ENCODE peak calls at places on chromosomes 6 and 20, in six cellular contexts. C is heart right ventricle, A is HepG2, Q is endodermal cell, D is stomach, I is spleen. P is an unnamed sample. For H3K4me1, the result is how much of the 10 kb centered on the place peaks cover.

GRCh38 chr6:97705568-97705967 is 422.6 kb upstream of the MMS22L start:
- DNase-seq in C (no peak), A (peak), Q (peak), D (no peak), I (no peak), P (no peak)

GRCh38 chr6:71478834-71479541 is 190.4 kb downstream of the OGFRL1 start:
- DNase-seq in C (no peak), A (no peak), Q (no peak), D (no peak), I (no peak), P (no peak)

GRCh38 chr6:54307412-54308036 is 717 bp upstream of the TINAG start:
- DNase-seq in C (no peak), A (peak), Q (no peak), D (no peak), I (no peak), P (no peak)

GRCh38 chr6:8085053-8085511 is 17.3 kb downstream of the EEF1E1 start:
- DNase-seq in C (no peak), A (peak), Q (peak), D (peak), I (no peak), P (peak)

GRCh38 chr20:13220857-13221297 is at the start of gene ISM1:
- DNase-seq in C (no peak), A (no peak), Q (peak), D (no peak), I (peak), P (peak)

GRCh38 chr6:111566222-111566717 is 39.4 kb downstream of the TRAF3IP2 start:
- DNase-seq in C (no peak), A (no peak), Q (no peak), D (no peak), I (no peak), P (no peak)

GRCh38 chr6:104953410-104953953 is 3.4 kb upstream of the LIN28B start:
- DNase-seq in C (no peak), A (no peak), Q (peak), D (no peak), I (no peak), P (no peak)

GRCh38 chr6:27091661-27092315 is 155.7 kb upstream of the PRSS16 start:
- DNase-seq in C (no peak), A (peak), Q (peak), D (no peak), I (no peak), P (no peak)

GRCh38 chr6:56724455-56724854 is 81.8 kb upstream of the DST start:
- DNase-seq in C (no peak), A (no peak), Q (no peak), D (no peak), I (no peak), P (no peak)

GRCh38 chr6:77857421-77857820 is 204.6 kb downstream of the MEI4 start:
- DNase-seq in C (no peak), A (no peak), Q (no peak), D (no peak), I (no peak), P (no peak)

DNA sequence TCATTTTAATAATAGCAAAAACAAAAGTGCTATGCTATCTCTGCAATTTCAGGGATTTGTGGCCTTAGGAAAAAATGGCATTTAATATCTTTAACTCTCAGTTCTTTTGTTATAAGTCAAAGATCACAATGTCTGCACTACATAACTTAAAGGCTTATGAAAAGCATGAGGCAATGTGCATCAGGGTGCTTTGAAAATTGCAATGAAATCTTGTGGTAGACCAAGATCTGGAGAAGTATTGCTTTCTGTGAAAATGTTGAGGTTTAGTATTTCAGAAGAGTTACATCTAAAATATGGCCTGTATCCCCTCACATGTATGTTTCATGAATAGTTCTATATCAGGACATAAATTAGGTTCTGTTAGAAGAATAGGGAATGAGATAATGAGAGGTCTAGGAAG is 200.6 kb downstream of the MEI4 start:
- DNase-seq in C (no peak), A (no peak), Q (no peak), D (no peak), I (no peak), P (no peak)
- H3K27ac ChIP-seq in C (no peak), A (no peak), Q (no peak), D (no peak), I (no peak), P (no peak)

GRCh38 chr6:15080895-15081294 is 165.0 kb upstream of the JARID2 start:
- DNase-seq in C (no peak), A (no peak), Q (no peak), D (no peak), I (no peak), P (no peak)
- TF ChIP-seq CTCF in C (no peak), A (no peak), Q (no peak), D (no peak), I (no peak), P (no peak)

DNA sequence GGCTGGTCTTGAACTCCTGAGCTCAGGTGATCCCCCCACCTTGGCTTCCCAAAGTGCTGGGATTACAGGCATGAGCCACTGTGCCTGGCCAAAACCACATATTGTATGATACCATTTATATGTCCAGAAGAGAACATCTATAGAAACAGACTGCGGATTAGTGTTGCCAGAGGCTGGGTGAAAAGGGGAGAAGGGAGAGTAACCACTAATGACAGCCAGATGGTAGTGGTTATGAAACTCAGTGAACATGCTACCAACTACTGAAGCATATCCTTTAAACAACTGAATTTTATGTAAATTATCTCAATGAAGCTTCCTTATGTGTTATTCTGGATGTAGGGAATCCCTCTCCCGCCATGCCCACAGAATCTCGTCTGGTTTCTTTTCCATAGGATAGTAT is 15.7 kb downstream of the SLC23A2 start:
- DNase-seq in C (no peak), A (no peak), Q (no peak), D (no peak), I (no peak), P (no peak)
- H3K4me1 ChIP-seq in C (under half), A (under half), Q (under half), D (under half), I (under half), P (under half)

GRCh38 chr6:89564752-89565427 is 73.7 kb downstream of the LYRM2 start:
- DNase-seq in C (no peak), A (peak), Q (no peak), D (no peak), I (no peak), P (no peak)

GRCh38 chr6:89566011-89566775 is 72.4 kb downstream of the LYRM2 start:
- DNase-seq in C (no peak), A (no peak), Q (no peak), D (no peak), I (no peak), P (no peak)

GRCh38 chr6:89559487-89559886 is 79.1 kb downstream of the LYRM2 start:
- DNase-seq in C (no peak), A (no peak), Q (peak), D (no peak), I (no peak), P (no peak)

GRCh38 chr6:89563866-89564265 is 74.7 kb downstream of the LYRM2 start:
- DNase-seq in C (no peak), A (no peak), Q (no peak), D (no peak), I (no peak), P (no peak)

GRCh38 chr6:89562114-89562815 is 76.3 kb downstream of the LYRM2 start:
- DNase-seq in C (no peak), A (no peak), Q (no peak), D (no peak), I (no peak), P (no peak)
- H3K27ac ChIP-seq in C (no peak), A (no peak), Q (peak), D (peak), I (no peak), P (no peak)

GRCh38 chr20:57693670-57694329 is 16.0 kb downstream of the PMEPA1 start:
- DNase-seq in C (no peak), A (no peak), Q (no peak), D (no peak), I (no peak), P (no peak)
- TF ChIP-seq CTCF in C (no peak), A (no peak), Q (no peak), D (no peak), I (no peak), P (no peak)

GRCh38 chr20:57441510-57442154 is 50.4 kb downstream of the RBM38 start:
- DNase-seq in C (no peak), A (no peak), Q (no peak), D (no peak), I (peak), P (no peak)

GRCh38 chr20:57442888-57443239 is 51.7 kb downstream of the RBM38 start:
- DNase-seq in C (no peak), A (no peak), Q (no peak), D (peak), I (no peak), P (peak)

GRCh38 chr20:57440678-57441509 is 49.7 kb downstream of the RBM38 start:
- DNase-seq in C (peak), A (no peak), Q (peak), D (peak), I (peak), P (peak)

GRCh38 chr20:57443349-57443748 is 52.2 kb downstream of the RBM38 start:
- DNase-seq in C (no peak), A (no peak), Q (no peak), D (no peak), I (no peak), P (no peak)

GRCh38 chr20:57442160-57442887 is 51.1 kb downstream of the RBM38 start:
- DNase-seq in C (no peak), A (no peak), Q (no peak), D (no peak), I (no peak), P (no peak)
- H3K4me1 ChIP-seq in C (half or more), A (under half), Q (under half), D (under half), I (under half), P (under half)

GRCh38 chr20:51810155-51811039 is 8.1 kb upstream of the SALL4 start:
- DNase-seq in C (no peak), A (peak), Q (peak), D (no peak), I (no peak), P (no peak)

GRCh38 chr20:51811514-51811913 is 9.2 kb upstream of the SALL4 start:
- DNase-seq in C (no peak), A (no peak), Q (no peak), D (no peak), I (no peak), P (no peak)

GRCh38 chr20:51812861-51813260 is 10.5 kb upstream of the SALL4 start:
- DNase-seq in C (no peak), A (no peak), Q (no peak), D (no peak), I (no peak), P (no peak)

GRCh38 chr20:51807864-51808263 is 5.5 kb upstream of the SALL4 start:
- DNase-seq in C (no peak), A (no peak), Q (no peak), D (no peak), I (no peak), P (no peak)

DNA sequence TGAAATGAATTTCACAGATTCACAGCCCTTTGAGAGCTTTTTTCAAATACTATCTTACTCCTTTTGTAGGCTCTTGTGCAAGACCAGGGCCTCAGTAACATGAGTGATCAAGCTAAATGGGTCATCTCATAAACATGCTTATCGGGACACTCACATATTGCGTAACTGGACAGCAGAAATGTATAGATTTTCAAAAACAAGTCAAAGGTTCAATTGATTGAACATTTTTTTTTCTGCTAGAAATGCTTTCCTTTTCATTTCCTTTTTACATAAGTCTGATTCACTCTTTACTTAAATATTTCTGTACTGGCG is 8.7 kb upstream of the SALL4 start:
- DNase-seq in C (no peak), A (peak), Q (no peak), D (no peak), I (no peak), P (no peak)
- H3K27ac ChIP-seq in C (no peak), A (peak), Q (no peak), D (no peak), I (no peak), P (no peak)